ENCODE peak calls at places on chromosome 4, in eight cellular contexts. P is heart right ventricle, T is AG04450, Y is IMR-90, I is mesenchymal stem cell, B is ovary, F is pancreas, Z is ascending aorta. D is an unnamed sample. For H3K9me3, the result is how much of the 10 kb centered on the place peaks cover.

GRCh38 chr4:60865238-60865637 is 334.9 kb upstream of the ADGRL3 start:
- DNase-seq in Z (no peak), P (no peak), F (no peak), Y (no peak), I (peak), T (no peak), B (no peak), D (no peak)

GRCh38 chr4:118410143-118410542 is 57.3 kb upstream of the PRSS12 start:
- DNase-seq in B (no peak), Y (peak), F (no peak), T (peak), P (no peak), Z (no peak), I (peak), D (peak)

GRCh38 chr4:151322565-151322964 is 2.8 kb downstream of the SH3D19 start:
- DNase-seq in Y (no peak), I (no peak), Z (no peak), P (no peak), B (no peak), T (no peak), F (no peak), D (no peak)

GRCh38 chr4:145557720-145558119 is 61.5 kb upstream of the MMAA start:
- DNase-seq in B (no peak), P (peak), Z (peak), T (peak), Y (peak), I (peak), F (peak), D (peak)

GRCh38 chr4:110533940-110534339 is 58.0 kb downstream of the ENPEP start:
- DNase-seq in P (no peak), I (peak), B (no peak), F (no peak), T (peak), Y (peak), Z (peak), D (peak)

GRCh38 chr4:39715788-39716187 is 17.9 kb downstream of the UBE2K start:
- DNase-seq in B (no peak), F (no peak), Z (no peak), I (no peak), P (no peak), Y (no peak), T (no peak), D (no peak)

GRCh38 chr4:114057746-114058145 is 78.3 kb upstream of the ARSJ start:
- DNase-seq in T (no peak), Z (no peak), F (no peak), I (no peak), Y (no peak), B (no peak), P (no peak), D (no peak)

GRCh38 chr4:121764702-121765367 is at the start of gene SMIM43:
- DNase-seq in P (no peak), F (peak), I (peak), B (no peak), T (no peak), Y (no peak), Z (no peak), D (peak)

GRCh38 chr4:69066945-69067344 is 29.3 kb upstream of the UGT2B7 start:
- DNase-seq in F (no peak), Y (peak), B (no peak), P (no peak), I (peak), Z (no peak), T (no peak), D (no peak)

DNA sequence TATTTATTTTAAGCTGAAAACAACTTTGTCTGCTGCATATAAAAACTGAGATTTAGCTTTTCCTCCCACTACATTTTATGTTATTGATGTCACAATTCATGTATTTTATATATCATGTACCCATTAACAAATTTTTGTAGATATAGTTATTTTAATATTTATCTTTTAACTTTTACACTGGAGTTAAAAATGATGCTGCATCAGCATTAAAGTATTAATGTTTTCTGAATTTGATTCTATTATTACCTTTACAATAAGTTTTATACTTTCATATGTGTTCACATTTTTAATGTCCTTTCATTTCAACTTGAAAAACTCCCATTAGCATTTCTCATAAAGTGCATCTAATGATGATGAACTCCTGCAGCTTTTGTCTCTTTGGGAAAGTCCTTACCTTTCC is 72.2 kb downstream of the CWH43 start:
- DNase-seq in I (no peak), F (no peak), Y (no peak), Z (no peak), B (no peak), P (no peak), T (no peak), D (no peak)
- H3K9me3 ChIP-seq in I (under half), F (under half), Y (under half), Z (under half), B (under half), P (under half), T (under half), D (under half)

GRCh38 chr4:22287626-22288025 is 228.2 kb downstream of the ADGRA3 start:
- DNase-seq in P (no peak), Z (no peak), I (no peak), B (no peak), Y (no peak), F (no peak), T (no peak), D (no peak)
- H3K9me3 ChIP-seq in P (under half), Z (under half), I (under half), B (under half), Y (under half), F (under half), T (under half), D (under half)

DNA sequence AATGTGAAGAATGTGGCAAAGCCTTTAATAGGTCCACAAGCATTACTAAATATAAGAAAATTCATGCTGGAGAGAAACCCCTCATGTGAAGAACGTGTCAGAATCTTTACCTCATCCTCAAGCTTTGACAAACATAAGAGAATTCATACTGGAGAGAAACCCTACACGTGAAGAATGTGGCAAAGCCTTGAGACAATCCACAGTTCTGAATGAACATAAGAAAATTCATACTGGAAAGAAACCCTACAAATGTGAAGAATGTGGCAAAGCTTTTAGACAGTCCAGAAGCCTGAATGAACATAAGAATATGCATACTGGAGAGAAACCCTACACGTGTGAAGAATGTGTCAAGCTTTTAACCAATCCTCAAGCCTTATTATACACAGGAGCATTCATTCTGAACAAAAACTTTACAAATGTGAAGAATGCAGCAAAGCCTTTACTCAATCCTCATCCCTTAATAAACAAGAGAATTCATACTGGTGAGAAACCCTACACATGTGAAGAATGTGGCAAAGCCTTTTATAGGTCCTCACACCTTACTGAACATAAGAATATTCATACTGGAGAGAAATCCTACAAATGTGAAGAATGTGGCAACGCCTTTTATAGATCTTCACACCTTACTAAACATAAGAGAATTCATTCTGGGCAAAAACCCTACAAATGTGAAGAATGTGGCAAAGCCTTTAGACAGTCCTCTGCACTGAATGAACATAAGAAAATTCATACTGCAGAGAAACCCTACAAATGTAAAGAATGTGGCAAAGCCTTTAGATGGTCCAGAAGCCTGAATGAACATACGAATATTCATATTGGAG is 51.1 kb downstream of the ZNF732 start:
- DNase-seq in P (no peak), Z (no peak), I (no peak), F (no peak), B (no peak), T (no peak), Y (no peak), D (no peak)
- H3K9me3 ChIP-seq in P (half or more), Z (half or more), I (half or more), F (under half), B (under half), T (under half), Y (under half), D (half or more)

DNA sequence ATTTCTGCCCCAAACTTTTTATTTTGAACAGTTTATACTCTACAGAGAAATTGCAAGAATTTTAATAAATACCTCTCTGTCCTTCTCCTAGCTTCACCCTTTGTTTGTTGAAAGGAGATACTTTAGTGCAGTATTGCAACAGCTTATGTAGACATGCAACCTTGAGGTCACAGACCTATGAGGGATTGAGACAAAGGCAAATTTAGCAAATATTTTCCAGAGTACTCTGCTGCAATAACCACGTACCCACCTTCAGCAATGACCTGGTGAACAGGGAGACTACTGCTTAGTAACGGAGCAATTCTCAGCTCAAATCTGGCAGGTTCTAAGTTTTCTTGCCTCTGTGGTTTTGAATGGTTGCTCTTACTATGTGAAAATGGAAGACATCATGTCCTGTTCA is 13.2 kb downstream of the FGA start:
- DNase-seq in Z (no peak), Y (no peak), B (no peak), P (no peak), I (no peak), T (no peak), F (no peak), D (no peak)
- H3K9me3 ChIP-seq in Z (under half), Y (under half), B (under half), P (under half), I (under half), T (under half), F (under half), D (under half)